ENCODE peak calls at places on chromosome 2, in six cellular contexts. R is astrocyte of the cerebellum; K is activated CD4-positive, CD25-positive, alpha-beta regulatory T cell; E is NB4; U is activated CD8-positive, alpha-beta memory T cell treated with anti-CD3 and anti-CD28 coated beads, Interleukin-2, amount 50 U/mL, for 48 hours; G is MM.1S. Z is an unnamed sample.

GRCh38 chr2:45134726-45135125 is 125.5 kb upstream of the SIX2 start:
- DNase-seq in R (no peak), K (no peak), E (peak; percentile 97), U (no peak), G (no peak), Z (no peak)

GRCh38 chr2:148561389-148561788 is 83.2 kb upstream of the EPC2 start:
- DNase-seq in R (no peak), K (no peak), E (no peak), U (no peak), G (no peak), Z (no peak)

GRCh38 chr2:194854941-194855340 is 802.1 kb upstream of the SLC39A10 start:
- DNase-seq in R (no peak), K (no peak), E (no peak), U (no peak), G (no peak), Z (no peak)

GRCh38 chr2:660477-661214 is 16.6 kb downstream of the TMEM18 start:
- DNase-seq in R (no peak), K (no peak), E (no peak), U (no peak), G (no peak), Z (no peak)

GRCh38 chr2:88690591-88691338 is 708 bp upstream of the RPIA start:
- DNase-seq in R (no peak), K (peak; percentile 17), E (no peak), U (peak; percentile 72), G (peak; percentile 73), Z (peak; percentile 62)

GRCh38 chr2:30266051-30266621 is 34.8 kb downstream of the LBH start:
- DNase-seq in R (no peak), K (no peak), E (no peak), U (peak; percentile 68), G (no peak), Z (no peak)

GRCh38 chr2:217431577-217432269 is 571.1 kb downstream of the TNS1 start:
- DNase-seq in R (no peak), K (no peak), E (peak; percentile 18), U (no peak), G (no peak), Z (no peak)

GRCh38 chr2:205642562-205643350 is 39.5 kb upstream of the NRP2 start:
- DNase-seq in R (no peak), K (no peak), E (no peak), U (no peak), G (no peak), Z (no peak)

GRCh38 chr2:55827855-55828254 is 95.7 kb downstream of the EFEMP1 start:
- DNase-seq in R (no peak), K (no peak), E (no peak), U (no peak), G (no peak), Z (no peak)

GRCh38 chr2:25453199-25453903 is 111.6 kb upstream of the DNMT3A start:
- DNase-seq in R (no peak), K (no peak), E (no peak), U (no peak), G (peak; percentile 24), Z (no peak)

GRCh38 chr2:166419616-166419934 is 43.8 kb upstream of the SCN9A start:
- DNase-seq in R (peak; percentile 57), K (no peak), E (peak; percentile 20), U (no peak), G (peak; percentile 8), Z (peak; percentile 32)

GRCh38 chr2:3349211-3349693 is 28.4 kb downstream of the EIPR1 start:
- DNase-seq in R (no peak), K (no peak), E (no peak), U (no peak), G (no peak), Z (no peak)

GRCh38 chr2:98821629-98822135 is 90.8 kb upstream of the MGAT4A start:
- DNase-seq in R (no peak), K (no peak), E (no peak), U (no peak), G (no peak), Z (no peak)

GRCh38 chr2:229375241-229375640 is 104.2 kb upstream of the PID1 start:
- DNase-seq in R (peak; percentile 34), K (no peak), E (no peak), U (no peak), G (no peak), Z (no peak)

GRCh38 chr2:196268538-196269338 is 97.4 kb upstream of the STK17B start:
- DNase-seq in R (no peak), K (no peak), E (peak; percentile 78), U (no peak), G (no peak), Z (peak; percentile 18)

GRCh38 chr2:174158003-174158402 is 90.3 kb downstream of the OLA1 start:
- DNase-seq in R (no peak), K (no peak), E (peak; percentile 55), U (no peak), G (peak; percentile 58), Z (peak; percentile 46)

GRCh38 chr2:196703660-196704209 is 64.2 kb downstream of the CCDC150 start:
- DNase-seq in R (no peak), K (no peak), E (no peak), U (no peak), G (no peak), Z (no peak)

GRCh38 chr2:239253705-239254104 is 147.1 kb downstream of the HDAC4 start:
- DNase-seq in R (no peak), K (no peak), E (no peak), U (no peak), G (no peak), Z (no peak)

GRCh38 chr2:29273704-29274611 is 158.7 kb downstream of the CLIP4 start:
- DNase-seq in R (no peak), K (no peak), E (peak; percentile 4), U (no peak), G (no peak), Z (no peak)

GRCh38 chr2:76330865-76331264 is 620.1 kb upstream of the GCFC2 start:
- DNase-seq in R (no peak), K (no peak), E (peak; percentile 4), U (no peak), G (no peak), Z (peak; percentile 32)

GRCh38 chr2:135820003-135820618 is 16.9 kb downstream of the LCT start:
- DNase-seq in R (peak; percentile 28), K (peak; percentile 29), E (peak; percentile 96), U (peak; percentile 88), G (no peak), Z (no peak)

GRCh38 chr2:36376319-36376765 is 20.8 kb downstream of the CRIM1 start:
- DNase-seq in R (peak; percentile 70), K (no peak), E (no peak), U (no peak), G (no peak), Z (peak; percentile 26)

GRCh38 chr2:39736593-39736992 is 42.5 kb downstream of the THUMPD2 start:
- DNase-seq in R (peak; percentile 88), K (no peak), E (no peak), U (no peak), G (no peak), Z (no peak)

GRCh38 chr2:36741188-36741587 is 44.7 kb downstream of the VIT start:
- DNase-seq in R (no peak), K (no peak), E (no peak), U (no peak), G (no peak), Z (no peak)

GRCh38 chr2:6394266-6394665 is 471.4 kb downstream of the CMPK2 start:
- DNase-seq in R (no peak), K (no peak), E (no peak), U (no peak), G (no peak), Z (no peak)

GRCh38 chr2:216426166-216426777 is 14.0 kb downstream of the SMARCAL1 start:
- DNase-seq in R (no peak), K (no peak), E (no peak), U (no peak), G (no peak), Z (no peak)

GRCh38 chr2:44010266-44010665 is 14.5 kb upstream of the LRPPRC start:
- DNase-seq in R (peak; percentile 73), K (no peak), E (no peak), U (no peak), G (no peak), Z (no peak)

GRCh38 chr2:176188218-176188968 is at the start of gene HOXD1:
- DNase-seq in R (no peak), K (no peak), E (no peak), U (no peak), G (peak; percentile 40), Z (no peak)

GRCh38 chr2:45623120-45623519 is 12.1 kb upstream of the SRBD1 start:
- DNase-seq in R (no peak), K (no peak), E (no peak), U (no peak), G (no peak), Z (no peak)

GRCh38 chr2:145546091-145546490 is 1026.2 kb upstream of the ZEB2 start:
- DNase-seq in R (peak; percentile 22), K (no peak), E (no peak), U (no peak), G (no peak), Z (no peak)

GRCh38 chr2:9497017-9497416 is 22.7 kb downstream of the IAH1 start:
- DNase-seq in R (no peak), K (no peak), E (no peak), U (no peak), G (no peak), Z (no peak)

GRCh38 chr2:152155209-152155608 is 20.4 kb downstream of the STAM2 start:
- DNase-seq in R (no peak), K (no peak), E (no peak), U (no peak), G (no peak), Z (no peak)

Z was measured in RPMI8226.